ENCODE peak calls at places on chromosomes 2 and 18, in seven cellular contexts. One of them, this sample, is unnamed.
A peak's percentile ranks its signal among the peaks of the same experiment; 100 is the strongest.

GRCh38 chr18:24695168-24695567 is 234.7 kb downstream of the HRH4 start:
- DNase-seq in HFFc6: no peak
- DNase-seq in mammary epithelial cell: no peak
- DNase-seq in WTC11: no peak
- DNase-seq in GM13977: no peak
- DNase-seq in GM12865: no peak
- DNase-seq in GM20000: no peak
- DNase-seq in this sample: no peak

GRCh38 chr2:172938713-172939375 is 136.8 kb upstream of the MAP3K20 start:
- DNase-seq in HFFc6: no peak
- DNase-seq in mammary epithelial cell: no peak
- DNase-seq in WTC11: no peak
- DNase-seq in GM13977: no peak
- DNase-seq in GM12865: no peak
- DNase-seq in GM20000: no peak
- DNase-seq in this sample: no peak

GRCh38 chr2:47810850-47811249 is 27.9 kb downstream of the MSH6 start:
- DNase-seq in HFFc6: no peak
- DNase-seq in mammary epithelial cell: no peak
- DNase-seq in WTC11: no peak
- DNase-seq in GM13977: no peak
- DNase-seq in GM12865: no peak
- DNase-seq in GM20000: no peak
- DNase-seq in this sample: no peak

GRCh38 chr18:62751341-62751821 is 36.0 kb downstream of the PHLPP1 start:
- DNase-seq in HFFc6: no peak
- DNase-seq in mammary epithelial cell: no peak
- DNase-seq in WTC11: peak; percentile 34
- DNase-seq in GM13977: no peak
- DNase-seq in GM12865: peak; percentile 21
- DNase-seq in GM20000: no peak
- DNase-seq in this sample: no peak

GRCh38 chr2:166017208-166017607 is 63.6 kb upstream of the TTC21B start:
- DNase-seq in HFFc6: no peak
- DNase-seq in mammary epithelial cell: no peak
- DNase-seq in WTC11: no peak
- DNase-seq in GM13977: no peak
- DNase-seq in GM12865: no peak
- DNase-seq in GM20000: no peak
- DNase-seq in this sample: no peak

GRCh38 chr2:126751477-126751876 is 95.5 kb downstream of the GYPC start:
- DNase-seq in HFFc6: no peak
- DNase-seq in mammary epithelial cell: no peak
- DNase-seq in WTC11: no peak
- DNase-seq in GM13977: no peak
- DNase-seq in GM12865: no peak
- DNase-seq in GM20000: no peak
- DNase-seq in this sample: no peak

GRCh38 chr2:20390524-20391123 is 40.0 kb upstream of the PUM2 start:
- DNase-seq in HFFc6: no peak
- DNase-seq in mammary epithelial cell: no peak
- DNase-seq in WTC11: no peak
- DNase-seq in GM13977: no peak
- DNase-seq in GM12865: no peak
- DNase-seq in GM20000: no peak
- DNase-seq in this sample: no peak

GRCh38 chr2:118569876-118570535 is 277.4 kb downstream of the EN1 start:
- DNase-seq in HFFc6: no peak
- DNase-seq in mammary epithelial cell: no peak
- DNase-seq in WTC11: no peak
- DNase-seq in GM13977: no peak
- DNase-seq in GM12865: no peak
- DNase-seq in GM20000: no peak
- DNase-seq in this sample: no peak

GRCh38 chr2:36919041-36919837 is 47.1 kb downstream of the STRN start:
- DNase-seq in HFFc6: no peak
- DNase-seq in mammary epithelial cell: no peak
- DNase-seq in WTC11: no peak
- DNase-seq in GM13977: no peak
- DNase-seq in GM12865: no peak
- DNase-seq in GM20000: no peak
- DNase-seq in this sample: no peak

GRCh38 chr2:12618576-12618975 is 98.2 kb upstream of the TRIB2 start:
- DNase-seq in HFFc6: no peak
- DNase-seq in mammary epithelial cell: no peak
- DNase-seq in WTC11: no peak
- DNase-seq in GM13977: no peak
- DNase-seq in GM12865: no peak
- DNase-seq in GM20000: no peak
- DNase-seq in this sample: no peak

GRCh38 chr2:239944706-239945551 is 80.2 kb downstream of the NDUFA10 start:
- DNase-seq in HFFc6: no peak
- DNase-seq in mammary epithelial cell: no peak
- DNase-seq in WTC11: no peak
- DNase-seq in GM13977: peak; percentile 61
- DNase-seq in GM12865: no peak
- DNase-seq in GM20000: peak; percentile 53
- DNase-seq in this sample: no peak

GRCh38 chr2:237321746-237322145 is 92.2 kb downstream of the COL6A3 start:
- DNase-seq in HFFc6: no peak
- DNase-seq in mammary epithelial cell: no peak
- DNase-seq in WTC11: no peak
- DNase-seq in GM13977: no peak
- DNase-seq in GM12865: no peak
- DNase-seq in GM20000: no peak
- DNase-seq in this sample: no peak

GRCh38 chr2:224655006-224655537 is 61.1 kb downstream of the CCDC195 start:
- DNase-seq in HFFc6: no peak
- DNase-seq in mammary epithelial cell: no peak
- DNase-seq in WTC11: no peak
- DNase-seq in GM13977: no peak
- DNase-seq in GM12865: no peak
- DNase-seq in GM20000: no peak
- DNase-seq in this sample: no peak

GRCh38 chr2:117832905-117833613 is 18.6 kb downstream of the DDX18 start:
- DNase-seq in HFFc6: peak; percentile 39
- DNase-seq in mammary epithelial cell: peak; percentile 20
- DNase-seq in WTC11: peak; percentile 28
- DNase-seq in GM13977: no peak
- DNase-seq in GM12865: no peak
- DNase-seq in GM20000: no peak
- DNase-seq in this sample: no peak

GRCh38 chr2:112642961-112643360 is 2.8 kb upstream of the SLC20A1 start:
- DNase-seq in HFFc6: peak; percentile 35
- DNase-seq in mammary epithelial cell: no peak
- DNase-seq in WTC11: no peak
- DNase-seq in GM13977: no peak
- DNase-seq in GM12865: no peak
- DNase-seq in GM20000: no peak
- DNase-seq in this sample: no peak

GRCh38 chr2:95345415-95346235 is 48.5 kb downstream of the KCNIP3 start:
- DNase-seq in HFFc6: peak; percentile 75
- DNase-seq in mammary epithelial cell: peak; percentile 77
- DNase-seq in WTC11: peak; percentile 89
- DNase-seq in GM13977: peak; percentile 91
- DNase-seq in GM12865: peak; percentile 61
- DNase-seq in GM20000: peak; percentile 91
- DNase-seq in this sample: no peak

GRCh38 chr2:71619230-71619741 is 165.9 kb downstream of the DYSF start:
- DNase-seq in HFFc6: no peak
- DNase-seq in mammary epithelial cell: no peak
- DNase-seq in WTC11: no peak
- DNase-seq in GM13977: no peak
- DNase-seq in GM12865: no peak
- DNase-seq in GM20000: no peak
- DNase-seq in this sample: no peak

GRCh38 chr2:117359266-117359970 is 455.1 kb upstream of the DDX18 start:
- DNase-seq in HFFc6: no peak
- DNase-seq in mammary epithelial cell: no peak
- DNase-seq in WTC11: no peak
- DNase-seq in GM13977: no peak
- DNase-seq in GM12865: no peak
- DNase-seq in GM20000: no peak
- DNase-seq in this sample: no peak

GRCh38 chr2:65061910-65062339 is 5.7 kb downstream of the CEP68 start:
- DNase-seq in HFFc6: no peak
- DNase-seq in mammary epithelial cell: peak; percentile 41
- DNase-seq in WTC11: no peak
- DNase-seq in GM13977: peak; percentile 2
- DNase-seq in GM12865: no peak
- DNase-seq in GM20000: no peak
- DNase-seq in this sample: no peak

GRCh38 chr2:127670055-127670956 is 5.0 kb downstream of the LIMS2 start:
- DNase-seq in HFFc6: peak; percentile 17
- DNase-seq in mammary epithelial cell: no peak
- DNase-seq in WTC11: no peak
- DNase-seq in GM13977: no peak
- DNase-seq in GM12865: no peak
- DNase-seq in GM20000: no peak
- DNase-seq in this sample: no peak

GRCh38 chr2:215828528-215829184 is 184.7 kb downstream of the MREG start:
- DNase-seq in HFFc6: peak; percentile 57
- DNase-seq in mammary epithelial cell: peak; percentile 67
- DNase-seq in WTC11: peak; percentile 78
- DNase-seq in GM13977: peak; percentile 33
- DNase-seq in GM12865: peak; percentile 75
- DNase-seq in GM20000: peak; percentile 56
- DNase-seq in this sample: no peak

GRCh38 chr2:217837530-217837929 is 165.3 kb downstream of the TNS1 start:
- DNase-seq in HFFc6: no peak
- DNase-seq in mammary epithelial cell: no peak
- DNase-seq in WTC11: no peak
- DNase-seq in GM13977: no peak
- DNase-seq in GM12865: no peak
- DNase-seq in GM20000: no peak
- DNase-seq in this sample: no peak

GRCh38 chr2:138794734-138795133 is 14.5 kb upstream of the NXPH2 start:
- DNase-seq in HFFc6: no peak
- DNase-seq in mammary epithelial cell: no peak
- DNase-seq in WTC11: no peak
- DNase-seq in GM13977: no peak
- DNase-seq in GM12865: no peak
- DNase-seq in GM20000: no peak
- DNase-seq in this sample: no peak

DNA sequence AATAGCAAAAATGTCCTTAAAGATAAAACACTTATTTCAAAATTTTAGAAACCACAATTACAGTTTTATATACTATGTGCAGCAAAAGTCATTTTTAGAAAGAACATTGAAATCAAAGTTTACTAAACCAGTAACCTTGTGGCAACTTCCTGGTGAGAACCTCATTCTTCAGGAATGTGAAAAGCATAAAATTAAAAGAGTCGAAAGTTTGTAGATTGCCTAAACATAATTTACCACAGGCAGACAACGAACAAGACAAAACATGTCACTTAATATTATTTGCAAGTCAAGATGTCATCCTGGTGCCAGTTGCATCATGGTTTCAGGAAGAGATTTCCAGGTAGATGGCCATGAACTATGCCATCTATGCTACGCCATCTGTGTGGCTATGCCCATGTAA is 108.3 kb upstream of the NRP2 start:
- DNase-seq in HFFc6: no peak
- DNase-seq in mammary epithelial cell: peak; percentile 64
- DNase-seq in WTC11: no peak
- DNase-seq in GM13977: no peak
- DNase-seq in GM12865: no peak
- DNase-seq in GM20000: no peak
- DNase-seq in this sample: no peak
- TF ChIP-seq CTCF in HFFc6: no peak
- TF ChIP-seq CTCF in mammary epithelial cell: no peak
- TF ChIP-seq CTCF in WTC11: no peak
- TF ChIP-seq CTCF in GM13977: no peak
- TF ChIP-seq CTCF in GM12865: no peak
- TF ChIP-seq CTCF in GM20000: no peak
- TF ChIP-seq CTCF in this sample: no peak

GRCh38 chr2:134365356-134365755 is 111.5 kb downstream of the MGAT5 start:
- DNase-seq in HFFc6: peak; percentile 19
- DNase-seq in mammary epithelial cell: no peak
- DNase-seq in WTC11: peak; percentile 24
- DNase-seq in GM13977: no peak
- DNase-seq in GM12865: peak; percentile 14
- DNase-seq in GM20000: no peak
- DNase-seq in this sample: no peak
- TF ChIP-seq CTCF in HFFc6: peak; percentile 59
- TF ChIP-seq CTCF in mammary epithelial cell: peak; percentile 27
- TF ChIP-seq CTCF in WTC11: no peak
- TF ChIP-seq CTCF in GM13977: peak; percentile 35
- TF ChIP-seq CTCF in GM12865: peak; percentile 11
- TF ChIP-seq CTCF in GM20000: no peak
- TF ChIP-seq CTCF in this sample: peak; percentile 21

DNA sequence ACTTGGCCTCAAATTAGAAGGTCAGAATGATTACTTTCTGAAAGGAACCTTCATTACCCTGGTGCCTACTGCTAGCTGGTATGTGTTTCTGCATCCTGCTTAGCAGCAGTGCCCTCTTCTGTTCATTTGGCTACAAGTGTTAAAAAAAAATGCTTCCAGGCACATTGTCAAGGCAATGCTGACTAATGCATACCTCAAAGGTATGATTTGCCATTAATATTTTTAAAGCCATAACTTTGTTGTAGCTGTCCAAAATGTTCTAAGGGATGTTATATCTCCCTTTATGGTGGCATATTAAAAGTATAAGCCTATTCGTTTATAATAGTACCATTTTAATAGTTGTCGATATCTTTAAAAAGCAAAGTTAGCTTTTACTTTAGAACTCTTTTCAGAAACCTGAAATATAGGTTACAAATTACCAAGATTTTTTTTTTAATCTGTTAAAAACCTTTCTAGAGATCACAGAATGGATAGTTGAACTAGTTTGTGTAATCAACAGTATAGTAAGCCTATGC is 52.0 kb upstream of the FAM171B start:
- DNase-seq in HFFc6: peak; percentile 66
- DNase-seq in mammary epithelial cell: peak; percentile 74
- DNase-seq in WTC11: no peak
- DNase-seq in GM13977: peak; percentile 36
- DNase-seq in GM12865: peak; percentile 76
- DNase-seq in GM20000: peak; percentile 36
- DNase-seq in this sample: peak; percentile 33
- TF ChIP-seq CTCF in HFFc6: peak; percentile 84
- TF ChIP-seq CTCF in mammary epithelial cell: peak; percentile 87
- TF ChIP-seq CTCF in WTC11: peak; percentile 25
- TF ChIP-seq CTCF in GM13977: peak; percentile 76
- TF ChIP-seq CTCF in GM12865: peak; percentile 66
- TF ChIP-seq CTCF in GM20000: peak; percentile 66
- TF ChIP-seq CTCF in this sample: peak; percentile 63

DNA sequence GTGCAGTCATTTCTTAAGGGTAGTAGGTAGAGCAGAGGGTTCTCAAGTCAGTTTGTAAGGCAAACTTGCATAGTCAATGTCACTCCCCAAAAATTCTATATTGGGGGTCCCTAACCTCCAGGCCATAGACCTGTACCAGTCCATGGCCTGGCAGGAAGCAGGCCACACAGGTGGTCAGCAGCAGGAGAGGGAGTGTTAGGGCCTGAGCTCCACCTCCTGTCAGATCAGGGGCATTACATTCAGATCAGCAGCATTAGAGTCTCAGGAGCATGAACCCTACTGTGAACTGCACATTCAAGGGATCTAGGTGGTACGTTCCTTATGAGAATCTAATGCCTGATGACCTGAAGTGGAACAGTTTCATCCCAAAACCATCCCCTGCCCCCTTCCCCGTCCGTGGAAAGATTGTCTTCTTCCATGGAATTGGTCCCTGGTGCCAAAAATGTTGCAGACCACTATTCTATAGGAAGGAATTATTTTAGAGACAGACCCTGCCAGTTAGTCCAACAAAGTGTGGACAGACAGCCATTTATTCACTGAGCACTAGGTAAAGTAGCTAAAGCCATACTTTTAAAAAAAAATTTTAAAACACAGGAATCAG is 6.7 kb downstream of the COA5 start:
- DNase-seq in HFFc6: peak; percentile 32
- DNase-seq in mammary epithelial cell: peak; percentile 33
- DNase-seq in WTC11: peak; percentile 41
- DNase-seq in GM13977: peak; percentile 43
- DNase-seq in GM12865: peak; percentile 67
- DNase-seq in GM20000: peak; percentile 56
- DNase-seq in this sample: no peak
- TF ChIP-seq CTCF in HFFc6: peak; percentile 80
- TF ChIP-seq CTCF in mammary epithelial cell: peak; percentile 71
- TF ChIP-seq CTCF in WTC11: peak; percentile 56
- TF ChIP-seq CTCF in GM13977: peak; percentile 78
- TF ChIP-seq CTCF in GM12865: peak; percentile 77
- TF ChIP-seq CTCF in GM20000: peak; percentile 54
- TF ChIP-seq CTCF in this sample: peak; percentile 81

This sample was measured in GM12864.